ENCODE peak calls at places on chromosomes 5 and 9, in six cellular contexts. Z is NCI-H1105, G is fibroblast of pulmonary artery, I is T-helper 22 cell, E is HCT116, C is NCI-H69. A is an unnamed sample.

GRCh38 chr9:34989946-34990635 is 546 bp downstream of the DNAJB5 start:
- DNase-seq in Z (peak), G (peak), I (peak), E (no peak), C (peak), A (peak)

GRCh38 chr5:127844631-127845030 is 141.4 kb downstream of the CCDC192 start:
- DNase-seq in Z (no peak), G (no peak), I (no peak), E (no peak), C (peak), A (no peak)

GRCh38 chr5:93053825-93054224 is 527.2 kb downstream of the NR2F1-AS1 start:
- DNase-seq in Z (no peak), G (peak), I (no peak), E (no peak), C (peak), A (no peak)

GRCh38 chr5:65721050-65721774 is 697 bp downstream of the SGTB start:
- DNase-seq in Z (peak), G (peak), I (no peak), E (no peak), C (peak), A (peak)

GRCh38 chr5:138733509-138733908 is 19.7 kb upstream of the CTNNA1 start:
- DNase-seq in Z (no peak), G (no peak), I (no peak), E (no peak), C (no peak), A (no peak)

GRCh38 chr9:122127396-122127798 is 32.2 kb downstream of the NDUFA8 start:
- DNase-seq in Z (no peak), G (no peak), I (no peak), E (no peak), C (no peak), A (no peak)

GRCh38 chr5:98929123-98929981 is 545 bp upstream of the CHD1 start:
- DNase-seq in Z (peak), G (peak), I (peak), E (peak), C (peak), A (peak)

GRCh38 chr5:173755319-173755718 is 132.8 kb upstream of the CPEB4 start:
- DNase-seq in Z (no peak), G (no peak), I (no peak), E (no peak), C (no peak), A (no peak)

GRCh38 chr5:2156358-2157059 is 273.8 kb upstream of the IRX4 start:
- DNase-seq in Z (no peak), G (no peak), I (no peak), E (no peak), C (no peak), A (no peak)

GRCh38 chr5:91468643-91469422 is 85.7 kb upstream of the ARRDC3 start:
- DNase-seq in Z (no peak), G (peak), I (no peak), E (no peak), C (no peak), A (no peak)

GRCh38 chr5:41414598-41414997 is 95.8 kb downstream of the PLCXD3 start:
- DNase-seq in Z (no peak), G (peak), I (no peak), E (peak), C (no peak), A (no peak)

GRCh38 chr5:37940931-37941623 is 101.2 kb upstream of the GDNF start:
- DNase-seq in Z (no peak), G (no peak), I (no peak), E (no peak), C (peak), A (no peak)

A was measured in GM12865.